ENCODE peak calls at places on chromosomes 13 and 19, in eight cellular contexts. H is aorta, L is thyroid gland, S is ovary, R is fibroblast of lung, J is lung, P is GM23338, Y is heart right ventricle. E is an unnamed sample. For H3K4me1, the result is how much of the 10 kb centered on the place peaks cover.

GRCh38 chr19:38079926-38080380 is 144.1 kb downstream of the DPF1 start:
- DNase-seq in S (no peak), R (peak), L (no peak), H (no peak), P (peak), Y (no peak), J (no peak), E (no peak)

GRCh38 chr19:46717034-46717715 is at the start of gene PRKD2:
- DNase-seq in R (peak), Y (peak), J (peak), P (peak), H (peak), S (peak), L (peak), E (peak)

GRCh38 chr13:46057251-46058015 is 4.9 kb upstream of the ZC3H13 start:
- DNase-seq in Y (no peak), S (no peak), J (no peak), H (no peak), R (no peak), P (no peak), L (no peak), E (no peak)

GRCh38 chr13:113110852-113111315 is 5.3 kb downstream of the F7 start:
- DNase-seq in P (no peak), Y (no peak), S (peak), L (no peak), R (no peak), H (peak), J (no peak), E (no peak)

GRCh38 chr19:18320865-18321728 is 1.8 kb downstream of the LSM4 start:
- DNase-seq in L (no peak), Y (no peak), R (no peak), P (no peak), J (no peak), S (no peak), H (peak), E (no peak)

GRCh38 chr19:45781282-45782161 is 768 bp downstream of the DMPK start:
- DNase-seq in R (no peak), Y (peak), L (peak), P (no peak), H (peak), J (no peak), S (peak), E (no peak)

GRCh38 chr13:39051157-39051556 is 12.9 kb downstream of the NHLRC3 start:
- DNase-seq in S (no peak), Y (no peak), H (no peak), P (peak), J (no peak), L (no peak), R (peak), E (no peak)

GRCh38 chr13:98033277-98034247 is 80.1 kb downstream of the IPO5 start:
- DNase-seq in Y (no peak), L (peak), H (no peak), S (no peak), R (peak), P (peak), J (no peak), E (no peak)

GRCh38 chr13:48551329-48551728 is 18.4 kb upstream of the RCBTB2 start:
- DNase-seq in L (no peak), P (peak), J (no peak), R (no peak), Y (no peak), H (no peak), S (no peak), E (no peak)

GRCh38 chr13:23753523-23753922 is 135.7 kb downstream of the MIPEP start:
- DNase-seq in P (peak), L (no peak), H (no peak), Y (no peak), R (peak), S (no peak), J (no peak), E (no peak)

GRCh38 chr13:97266328-97266727 is 44.2 kb downstream of the MBNL2 start:
- DNase-seq in R (peak), H (no peak), S (no peak), J (peak), Y (no peak), P (peak), L (peak), E (no peak)

GRCh38 chr13:79869326-79869725 is 388.4 kb downstream of the NDFIP2 start:
- DNase-seq in J (no peak), H (no peak), Y (no peak), L (no peak), S (no peak), P (peak), R (peak), E (no peak)

GRCh38 chr19:42198676-42199439 is 18.6 kb downstream of the DEDD2 start:
- DNase-seq in S (no peak), R (no peak), J (no peak), H (peak), P (peak), L (no peak), Y (no peak), E (no peak)

GRCh38 chr13:30565658-30566057 is 52.1 kb upstream of the USPL1 start:
- DNase-seq in S (no peak), H (no peak), J (no peak), Y (no peak), P (no peak), R (peak), L (no peak), E (no peak)

GRCh38 chr19:38796154-38796553 is 7.2 kb downstream of the LGALS7B start:
- DNase-seq in S (no peak), H (no peak), J (no peak), Y (no peak), R (no peak), P (no peak), L (no peak), E (no peak)

GRCh38 chr13:33262554-33262953 is 23.0 kb downstream of the STARD13 start:
- DNase-seq in Y (no peak), S (no peak), H (no peak), L (no peak), P (no peak), J (no peak), R (no peak), E (no peak)

GRCh38 chr13:65479692-65480091 is 1750.4 kb downstream of the PCDH9 start:
- DNase-seq in L (no peak), R (no peak), Y (no peak), S (no peak), P (no peak), J (no peak), H (no peak), E (no peak)

GRCh38 chr19:54106716-54107115 is 4.1 kb downstream of the NDUFA3 start:
- DNase-seq in L (no peak), P (no peak), S (no peak), J (no peak), R (no peak), Y (no peak), H (peak), E (no peak)

GRCh38 chr19:1970003-1970805 is 29.2 kb downstream of the CSNK1G2 start:
- DNase-seq in Y (no peak), P (no peak), R (peak), H (no peak), L (no peak), S (no peak), J (no peak), E (no peak)

GRCh38 chr19:35120492-35120891 is 4.9 kb downstream of the FXYD3 start:
- DNase-seq in H (no peak), L (no peak), R (peak), J (no peak), P (no peak), Y (no peak), S (no peak), E (peak)

GRCh38 chr13:76937416-76937815 is 10.9 kb upstream of the ACOD1 start:
- DNase-seq in R (peak), P (no peak), H (peak), Y (no peak), L (no peak), J (no peak), S (no peak), E (no peak)

GRCh38 chr19:16325161-16325527 is 518 bp downstream of the KLF2 start:
- DNase-seq in S (peak), Y (peak), P (peak), R (no peak), H (no peak), L (no peak), J (peak), E (no peak)

GRCh38 chr19:4991538-4991937 is 22.6 kb downstream of the KDM4B start:
- DNase-seq in R (no peak), L (no peak), H (no peak), P (no peak), J (no peak), Y (no peak), S (no peak), E (no peak)

GRCh38 chr13:37072024-37072423 is 12.5 kb upstream of the SUPT20H start:
- DNase-seq in L (no peak), J (no peak), Y (no peak), R (no peak), P (no peak), H (no peak), S (no peak), E (no peak)

GRCh38 chr19:33204136-33204973 is 10.2 kb downstream of the LRP3 start:
- DNase-seq in R (no peak), P (no peak), H (no peak), J (no peak), S (no peak), L (no peak), Y (no peak), E (no peak)

GRCh38 chr19:6056282-6056741 is 54.0 kb downstream of the RFX2 start:
- DNase-seq in J (no peak), S (no peak), R (no peak), Y (no peak), L (no peak), H (no peak), P (no peak), E (no peak)

GRCh38 chr19:19426216-19426615 is 20.7 kb downstream of the GATAD2A start:
- DNase-seq in Y (no peak), H (peak), L (no peak), R (no peak), P (no peak), S (no peak), J (no peak), E (no peak)

GRCh38 chr19:13556552-13556951 is 50.3 kb upstream of the CACNA1A start:
- DNase-seq in P (no peak), L (no peak), R (no peak), S (no peak), J (no peak), H (no peak), Y (no peak), E (no peak)

GRCh38 chr13:26813626-26814348 is 53.2 kb upstream of the GPR12 start:
- DNase-seq in H (no peak), P (no peak), S (no peak), Y (no peak), J (no peak), L (no peak), R (no peak), E (no peak)

GRCh38 chr13:26688286-26688685 is 72.3 kb downstream of the GPR12 start:
- DNase-seq in H (no peak), R (no peak), J (no peak), S (no peak), Y (no peak), L (no peak), P (no peak), E (no peak)

GRCh38 chr13:80379245-80379644 is 38.3 kb upstream of the SPRY2 start:
- DNase-seq in Y (no peak), S (no peak), L (no peak), J (no peak), H (no peak), R (peak), P (no peak), E (no peak)

GRCh38 chr19:2461751-2462634 is 5.2 kb upstream of the LMNB2 start:
- DNase-seq in R (peak), S (peak), J (peak), H (peak), P (peak), L (peak), Y (peak), E (no peak)

GRCh38 chr13:33479066-33479465 is 193.5 kb upstream of the STARD13 start:
- DNase-seq in Y (no peak), P (no peak), H (no peak), R (no peak), S (no peak), J (no peak), L (no peak), E (no peak)

GRCh38 chr13:66353664-66354063 is 876.5 kb downstream of the PCDH9 start:
- DNase-seq in S (no peak), L (no peak), J (no peak), R (peak), Y (no peak), P (no peak), H (no peak), E (no peak)

GRCh38 chr19:45929247-45929646 is 14.7 kb upstream of the NANOS2 start:
- DNase-seq in S (no peak), R (no peak), L (no peak), H (no peak), Y (no peak), P (no peak), J (no peak), E (no peak)

GRCh38 chr19:18203408-18203862 is 407 bp downstream of the RAB3A start:
- DNase-seq in H (no peak), J (no peak), S (peak), L (no peak), P (no peak), Y (peak), R (no peak), E (peak)

GRCh38 chr19:14502334-14503092 is 6.6 kb upstream of the GIPC1 start:
- DNase-seq in Y (no peak), J (no peak), P (no peak), R (no peak), S (no peak), H (no peak), L (no peak), E (no peak)

GRCh38 chr13:30743319-30744055 is 8.1 kb downstream of the ALOX5AP start:
- DNase-seq in J (peak), Y (no peak), P (no peak), H (peak), L (no peak), S (peak), R (peak), E (peak)

GRCh38 chr19:42961119-42961518 is 24.1 kb upstream of the PSG7 start:
- DNase-seq in J (no peak), R (no peak), Y (no peak), P (no peak), H (no peak), L (no peak), S (no peak), E (no peak)

GRCh38 chr19:39834287-39834841 is 402 bp upstream of the DYRK1B start:
- DNase-seq in J (no peak), R (no peak), H (no peak), S (no peak), P (no peak), Y (no peak), L (no peak), E (no peak)
- H3K4me3 ChIP-seq in J (no peak), R (peak), H (no peak), S (peak), P (no peak), Y (peak), L (no peak), E (peak)

DNA sequence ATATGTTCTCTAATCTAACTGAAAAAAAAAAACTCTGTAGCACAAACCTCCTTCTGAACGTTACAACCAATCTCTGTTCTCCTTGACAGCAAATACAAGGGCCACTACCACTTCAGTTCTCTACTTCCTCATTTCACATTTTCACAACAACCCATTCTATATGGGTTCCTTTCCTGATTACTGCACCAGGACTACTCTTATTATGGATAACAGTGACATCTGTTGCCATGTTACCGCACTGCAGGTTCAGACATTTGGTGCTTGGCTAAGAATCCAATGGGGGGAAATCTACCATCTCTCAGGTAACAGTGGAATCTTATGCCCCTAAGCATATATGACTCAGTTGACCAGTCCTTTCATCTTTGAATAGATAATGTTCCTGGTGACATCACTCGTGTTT is 11.6 kb upstream of the FPR3 start:
- DNase-seq in J (no peak), R (no peak), Y (no peak), L (no peak), S (no peak), H (no peak), P (peak), E (no peak)
- H3K4me1 ChIP-seq in J (under half), R (under half), Y (under half), L (under half), S (under half), H (under half), P (under half), E (under half)

GRCh38 chr19:55141696-55142095 is 7.3 kb downstream of the TNNT1 start:
- DNase-seq in H (no peak), R (no peak), L (no peak), J (no peak), P (peak), Y (no peak), S (no peak), E (no peak)
- H3K4me3 ChIP-seq in H (no peak), R (no peak), L (no peak), J (no peak), P (peak), Y (no peak), S (no peak), E (no peak)

DNA sequence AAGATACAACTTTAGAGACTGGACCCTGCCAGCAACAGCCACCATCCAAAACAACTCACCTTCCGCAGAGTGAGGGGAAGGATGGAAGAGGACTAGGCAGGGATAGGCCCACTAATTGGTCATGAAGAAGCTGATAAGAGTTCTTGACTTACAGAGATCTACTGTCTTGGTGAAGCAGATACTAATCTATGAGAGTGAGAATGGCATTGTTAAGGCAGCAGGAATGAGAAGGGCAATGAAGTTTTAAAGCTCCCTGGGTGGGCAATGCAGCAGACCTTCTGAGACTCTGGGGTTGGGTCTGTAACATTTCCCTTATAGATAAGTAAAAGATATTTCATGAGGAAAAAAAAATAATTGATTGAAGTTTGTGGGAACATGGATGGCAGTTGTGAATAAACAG is 63.7 kb downstream of the KLF12 start:
- DNase-seq in P (no peak), R (no peak), S (no peak), J (no peak), H (no peak), L (no peak), Y (no peak), E (no peak)
- H3K4me1 ChIP-seq in P (under half), R (under half), S (under half), J (under half), H (under half), L (under half), Y (under half), E (under half)

GRCh38 chr19:371501-372160 is 27.0 kb upstream of the MIER2 start:
- DNase-seq in L (no peak), S (no peak), H (peak), Y (no peak), R (no peak), P (no peak), J (no peak), E (no peak)
- H3K4me3 ChIP-seq in L (no peak), S (no peak), H (no peak), Y (no peak), R (no peak), P (no peak), J (no peak), E (no peak)

DNA sequence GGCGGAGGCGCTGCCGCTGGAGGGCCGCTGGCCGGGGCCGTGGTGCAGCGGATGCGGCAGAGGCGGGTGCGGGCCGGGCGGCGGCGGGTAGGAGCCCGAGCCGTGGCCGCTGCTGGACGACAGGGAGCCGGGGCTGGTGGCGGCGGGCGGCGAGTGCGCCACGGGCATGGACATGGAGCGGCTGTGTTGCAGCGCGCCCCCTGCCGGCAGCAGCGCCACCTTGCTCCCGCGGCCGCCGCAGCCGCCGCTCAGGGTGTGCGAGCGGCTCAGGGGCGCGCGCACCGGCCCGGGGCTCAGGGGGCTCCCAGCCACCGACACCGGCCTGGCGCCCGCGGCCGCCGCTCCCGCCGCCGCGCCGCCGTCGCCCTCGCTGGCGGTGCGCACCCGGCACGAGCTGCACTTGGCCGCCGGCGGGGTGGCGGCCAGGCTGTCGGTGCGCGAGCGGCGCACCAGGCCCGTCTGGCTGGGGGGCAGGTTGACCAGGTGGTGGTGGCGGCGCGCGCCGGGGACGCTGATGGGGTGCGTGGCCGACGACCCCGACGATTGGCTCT is 1.7 kb downstream of the IRS2 start:
- DNase-seq in S (peak), H (peak), J (peak), R (peak), L (peak), P (peak), Y (peak), E (peak)
- H3K4me1 ChIP-seq in S (under half), H (under half), J (under half), R (under half), L (under half), P (under half), Y (under half), E (half or more)